ENCODE peak calls at places on chromosomes 4 and X, in four cellular contexts. U, S, K and Z are unnamed samples.

GRCh38 chr4:165872443-165873297 is at the start of gene TLL1:
- DNase-seq in U (no peak), S (no peak), K (no peak), Z (peak; percentile 30)

GRCh38 chr4:184343400-184344177 is 125.9 kb upstream of the ENPP6 start:
- DNase-seq in U (peak; percentile 61), S (peak; percentile 51), K (peak; percentile 40), Z (peak; percentile 66)

GRCh38 chr4:26132858-26133257 is 188.0 kb upstream of the RBPJ start:
- DNase-seq in U (no peak), S (no peak), K (no peak), Z (no peak)

GRCh38 chr4:5705672-5706310 is 2.6 kb downstream of the EVC2 start:
- DNase-seq in U (no peak), S (no peak), K (no peak), Z (no peak)

GRCh38 chr4:53094040-53094439 is 231.9 kb downstream of the RASL11B start:
- DNase-seq in U (no peak), S (no peak), K (no peak), Z (no peak)

GRCh38 chrX:121479406-121479805 is 432.0 kb downstream of the GLUD2 start:
- DNase-seq in U (no peak), S (no peak), K (no peak), Z (no peak)

GRCh38 chrX:132559101-132559500 is 70.3 kb upstream of the MBNL3 start:
- DNase-seq in U (no peak), S (no peak), K (no peak), Z (no peak)

GRCh38 chr4:110096406-110096805 is 102.0 kb downstream of the ELOVL6 start:
- DNase-seq in U (no peak), S (no peak), K (no peak), Z (no peak)

GRCh38 chrX:153818571-153819397 is 11.6 kb downstream of the PDZD4 start:
- DNase-seq in U (peak; percentile 41), S (peak; percentile 48), K (no peak), Z (no peak)

GRCh38 chr4:185115827-185116232 is 27.2 kb upstream of the SLC25A4 start:
- DNase-seq in U (peak; percentile 69), S (no peak), K (no peak), Z (no peak)

GRCh38 chr4:108378164-108378563 is 209.4 kb upstream of the LEF1 start:
- DNase-seq in U (no peak), S (no peak), K (no peak), Z (no peak)

GRCh38 chr4:94447754-94448411 is 3.9 kb upstream of the PDLIM5 start:
- DNase-seq in U (no peak), S (no peak), K (no peak), Z (no peak)

GRCh38 chr4:151184523-151185458 is 85.4 kb downstream of the RPS3A start:
- DNase-seq in U (no peak), S (no peak), K (no peak), Z (peak; percentile 54)

GRCh38 chr4:20137176-20137575 is 114.5 kb upstream of the SLIT2 start:
- DNase-seq in U (no peak), S (no peak), K (no peak), Z (no peak)

GRCh38 chr4:159051245-159052071 is 51.4 kb upstream of the RAPGEF2 start:
- DNase-seq in U (no peak), S (no peak), K (no peak), Z (no peak)

GRCh38 chr4:144782345-144782744 is 136.4 kb downstream of the HHIP start:
- DNase-seq in U (no peak), S (no peak), K (no peak), Z (peak; percentile 8)

GRCh38 chr4:98501383-98501782 is 157.0 kb downstream of the TSPAN5 start:
- DNase-seq in U (no peak), S (no peak), K (no peak), Z (no peak)

GRCh38 chrX:26373829-26374228 is 157.9 kb downstream of the MAGEB5 start:
- DNase-seq in U (no peak), S (no peak), K (no peak), Z (no peak)

GRCh38 chrX:21745756-21746155 is 12.2 kb downstream of the SMPX start:
- DNase-seq in U (no peak), S (peak; percentile 21), K (no peak), Z (peak; percentile 15)

GRCh38 chr4:114281561-114281960 is 302.1 kb upstream of the ARSJ start:
- DNase-seq in U (no peak), S (no peak), K (no peak), Z (peak; percentile 17)

GRCh38 chr4:17939061-17939460 is 82.5 kb downstream of the LCORL start:
- DNase-seq in U (no peak), S (no peak), K (no peak), Z (no peak)

GRCh38 chr4:137226221-137226620 is 306.1 kb downstream of the PCDH18 start:
- DNase-seq in U (no peak), S (no peak), K (no peak), Z (no peak)

GRCh38 chrX:10015711-10016515 is 48.8 kb downstream of the CLDN34 start:
- DNase-seq in U (peak; percentile 62), S (no peak), K (no peak), Z (peak; percentile 39)

GRCh38 chrX:9566150-9566621 is 101.3 kb downstream of the TBL1X start:
- DNase-seq in U (peak; percentile 44), S (no peak), K (no peak), Z (peak; percentile 93)

GRCh38 chr4:26916195-26916594 is 55.6 kb downstream of the STIM2 start:
- DNase-seq in U (no peak), S (peak; percentile 18), K (no peak), Z (no peak)

GRCh38 chr4:52253025-52253424 is 201.9 kb downstream of the SPATA18 start:
- DNase-seq in U (no peak), S (no peak), K (no peak), Z (no peak)

GRCh38 chr4:17664755-17665154 is 50.3 kb downstream of the MED28 start:
- DNase-seq in U (no peak), S (no peak), K (no peak), Z (no peak)

GRCh38 chr4:62797221-62797620 is 1597.1 kb downstream of the ADGRL3 start:
- DNase-seq in U (no peak), S (no peak), K (no peak), Z (no peak)

GRCh38 chr4:159191989-159192388 is 89.1 kb downstream of the RAPGEF2 start:
- DNase-seq in U (no peak), S (no peak), K (peak; percentile 36), Z (peak; percentile 16)

GRCh38 chr4:173494013-173494970 is 35.7 kb downstream of the HAND2 start:
- DNase-seq in U (peak; percentile 39), S (peak; percentile 52), K (no peak), Z (peak; percentile 46)

GRCh38 chrX:24425806-24426205 is 39.3 kb upstream of the PDK3 start:
- DNase-seq in U (no peak), S (no peak), K (no peak), Z (no peak)

GRCh38 chr4:6364146-6364545 is 94.5 kb downstream of the WFS1 start:
- DNase-seq in U (peak; percentile 9), S (no peak), K (no peak), Z (no peak)

GRCh38 chr4:4320951-4321714 is 31.1 kb downstream of the ZBTB49 start:
- DNase-seq in U (no peak), S (no peak), K (no peak), Z (no peak)

GRCh38 chr4:139710073-139710472 is 44.5 kb downstream of the MGST2 start:
- DNase-seq in U (no peak), S (no peak), K (no peak), Z (no peak)

GRCh38 chr4:139711461-139711860 is 45.8 kb downstream of the MGST2 start:
- DNase-seq in U (no peak), S (no peak), K (no peak), Z (peak; percentile 11)

GRCh38 chr4:139715721-139716391 is 50.2 kb downstream of the MGST2 start:
- DNase-seq in U (no peak), S (no peak), K (no peak), Z (no peak)

GRCh38 chr4:139709660-139710059 is 44.0 kb downstream of the MGST2 start:
- DNase-seq in U (no peak), S (no peak), K (no peak), Z (no peak)

GRCh38 chr4:139712882-139713281 is 47.3 kb downstream of the MGST2 start:
- DNase-seq in U (no peak), S (no peak), K (no peak), Z (no peak)
- H3K27me3 ChIP-seq in U (no peaks in the 10 kb centered on the region), S (no peaks in the 10 kb centered on the region), K (no peaks in the 10 kb centered on the region), Z (no peaks in the 10 kb centered on the region)

DNA sequence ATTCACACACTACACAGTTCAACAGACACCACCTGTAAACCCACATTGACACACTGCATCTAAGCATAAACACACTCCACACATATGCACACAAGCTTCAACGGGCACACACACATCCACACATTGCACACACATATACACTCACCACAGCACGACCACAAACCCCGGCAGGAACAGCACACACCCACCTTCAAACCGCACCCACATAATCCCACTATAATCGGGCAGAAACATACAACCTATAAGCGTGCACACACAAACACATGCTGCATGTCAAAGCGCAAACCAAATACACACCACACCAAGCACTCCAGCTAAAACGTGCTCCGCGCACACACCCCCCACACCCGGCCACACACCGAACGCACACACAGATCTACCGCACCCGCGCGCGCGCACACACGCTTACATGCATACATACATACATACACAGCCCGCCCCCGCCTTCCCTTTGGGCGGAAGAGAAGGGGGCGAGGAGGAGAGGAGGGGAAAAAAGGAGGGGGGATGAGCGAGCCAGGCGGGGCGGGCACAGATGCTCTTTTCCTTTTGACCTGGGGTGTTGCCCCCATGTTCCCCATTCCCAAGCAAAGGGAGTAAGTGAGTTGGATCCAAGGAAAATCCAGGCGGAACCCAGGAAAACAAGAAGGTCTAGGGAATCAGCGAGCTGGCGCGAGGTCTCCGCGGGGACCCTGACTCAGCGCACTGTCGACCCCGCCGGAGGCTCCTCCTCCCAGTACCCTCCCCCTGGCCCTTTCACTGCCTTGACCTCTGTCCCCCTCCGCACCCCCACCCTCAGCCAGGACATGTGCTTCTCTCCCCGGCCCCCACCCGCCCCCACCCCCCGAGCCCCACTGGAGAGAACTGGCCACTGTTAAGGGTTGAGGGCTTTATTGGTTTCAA is 9.9 kb downstream of the ARHGAP36 start:
- DNase-seq in U (no peak), S (no peak), K (no peak), Z (no peak)
- H3K4me3 ChIP-seq in U (no peak overlapping the region), S (no peak overlapping the region), K (peak overlapping the region; percentile 31), Z (no peak overlapping the region)

GRCh38 chrX:1871887-1872286 is 257.0 kb downstream of the ASMT start:
- DNase-seq in U (no peak), S (no peak), K (no peak), Z (no peak)

GRCh38 chrX:1874899-1875298 is 260.0 kb downstream of the ASMT start:
- DNase-seq in U (no peak), S (no peak), K (no peak), Z (no peak)

GRCh38 chrX:1874416-1874815 is 259.6 kb downstream of the ASMT start:
- DNase-seq in U (no peak), S (no peak), K (no peak), Z (no peak)

GRCh38 chrX:1876041-1876440 is 261.2 kb downstream of the ASMT start:
- DNase-seq in U (no peak), S (no peak), K (no peak), Z (no peak)

GRCh38 chrX:1873671-1874070 is 258.8 kb downstream of the ASMT start:
- DNase-seq in U (no peak), S (no peak), K (no peak), Z (no peak)
- H3K9me3 ChIP-seq in U (peaks cover 10% of the 10 kb centered on the region), S (no peaks in the 10 kb centered on the region), K (peaks cover under 1% of the 10 kb centered on the region), Z (peaks cover 3% of the 10 kb centered on the region)

DNA sequence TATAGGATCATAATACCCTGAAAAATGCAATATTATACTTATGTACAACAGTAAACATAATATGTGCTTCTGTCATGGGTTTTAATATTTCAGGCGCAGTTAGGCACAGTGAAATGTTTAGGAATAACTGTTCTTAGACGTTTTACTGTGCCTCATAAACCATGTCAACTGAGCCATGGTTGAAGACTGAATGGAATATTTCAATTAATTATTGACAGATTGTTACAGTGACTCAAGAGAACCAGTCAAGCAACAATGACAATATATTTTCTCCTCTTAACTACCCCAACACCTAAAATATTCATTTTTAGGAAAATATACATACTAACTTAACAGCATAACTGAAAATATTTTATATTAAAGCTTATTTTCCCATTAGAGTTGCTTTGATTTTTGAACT is 852.7 kb upstream of the FRG1 start:
- DNase-seq in U (no peak), S (no peak), K (no peak), Z (no peak)
- H3K27me3 ChIP-seq in U (no peaks in the 10 kb centered on the region), S (no peaks in the 10 kb centered on the region), K (no peaks in the 10 kb centered on the region), Z (no peaks in the 10 kb centered on the region)